ENCODE peak calls at places on chromosomes 2 and 18, in four cellular contexts. E is A549, A is HepG2, U is K562. V is an unnamed sample.
A peak's percentile ranks its signal among the peaks of the same experiment; 100 is the strongest.

GRCh38 chr2:238859636-238860347 is 11.9 kb downstream of the TWIST2 start:
- DNase-seq in E (no peak), A (no peak), U (no peak), V (no peak)

GRCh38 chr2:121038831-121039230 is 246.2 kb downstream of the TFCP2L1 start:
- DNase-seq in E (peak; percentile 21), A (no peak), U (no peak), V (no peak)

GRCh38 chr2:120589782-120590608 is 145.7 kb upstream of the GLI2 start:
- DNase-seq in E (no peak), A (peak; percentile 22), U (no peak), V (no peak)

GRCh38 chr2:239854596-239854995 is 170.5 kb downstream of the NDUFA10 start:
- DNase-seq in E (no peak), A (no peak), U (no peak), V (no peak)

GRCh38 chr2:212940816-212941215 is 210.6 kb downstream of the IKZF2 start:
- DNase-seq in E (no peak), A (no peak), U (no peak), V (no peak)

GRCh38 chr18:22667158-22667557 is 249.4 kb upstream of the CTAGE1 start:
- DNase-seq in E (no peak), A (no peak), U (peak; percentile 43), V (no peak)

GRCh38 chr2:105393373-105394055 is 5.3 kb downstream of the FHL2 start:
- DNase-seq in E (no peak), A (no peak), U (no peak), V (no peak)

GRCh38 chr2:225766431-225766830 is 366.9 kb downstream of the NYAP2 start:
- DNase-seq in E (no peak), A (no peak), U (no peak), V (peak; percentile 9)

GRCh38 chr2:134282638-134283400 is 28.9 kb downstream of the MGAT5 start:
- DNase-seq in E (no peak), A (no peak), U (no peak), V (peak; percentile 53)

GRCh38 chr18:29169599-29169998 is 992.7 kb upstream of the CDH2 start:
- DNase-seq in E (no peak), A (no peak), U (no peak), V (no peak)

GRCh38 chr18:9771261-9771976 is 63.3 kb downstream of the RAB31 start:
- DNase-seq in E (peak; percentile 38), A (peak; percentile 53), U (peak; percentile 87), V (peak; percentile 77)

GRCh38 chr2:146123714-146124113 is 1603.8 kb upstream of the ZEB2 start:
- DNase-seq in E (no peak), A (no peak), U (no peak), V (no peak)

GRCh38 chr18:28095631-28096030 is 81.3 kb downstream of the CDH2 start:
- DNase-seq in E (no peak), A (no peak), U (no peak), V (no peak)

GRCh38 chr2:69755862-69756467 is 14.0 kb downstream of the ANXA4 start:
- DNase-seq in E (peak; percentile 75), A (peak; percentile 48), U (no peak), V (peak; percentile 82)

GRCh38 chr2:10787176-10787968 is 25.2 kb downstream of the PDIA6 start:
- DNase-seq in E (no peak), A (peak; percentile 27), U (peak; percentile 39), V (peak; percentile 54)

GRCh38 chr2:8509613-8510012 is 172.2 kb upstream of the ID2 start:
- DNase-seq in E (no peak), A (no peak), U (no peak), V (no peak)

GRCh38 chr18:8322486-8322885 is 286.8 kb upstream of the RAB12 start:
- DNase-seq in E (no peak), A (no peak), U (no peak), V (no peak)

GRCh38 chr2:199798881-199799580 is 52.0 kb downstream of the FTCDNL1 start:
- DNase-seq in E (no peak), A (no peak), U (no peak), V (no peak)

GRCh38 chr2:25311866-25312575 is 29.7 kb downstream of the DNMT3A start:
- DNase-seq in E (no peak), A (no peak), U (peak; percentile 44), V (no peak)

GRCh38 chr2:197195591-197195990 is 115.0 kb downstream of the ANKRD44 start:
- DNase-seq in E (no peak), A (no peak), U (no peak), V (no peak)

GRCh38 chr2:197191177-197191947 is 119.2 kb downstream of the ANKRD44 start:
- DNase-seq in E (peak; percentile 38), A (peak; percentile 40), U (peak; percentile 26), V (peak; percentile 72)

GRCh38 chr2:197189770-197190434 is 120.7 kb downstream of the ANKRD44 start:
- DNase-seq in E (no peak), A (no peak), U (no peak), V (no peak)

GRCh38 chr2:197196737-197197136 is 113.8 kb downstream of the ANKRD44 start:
- DNase-seq in E (no peak), A (no peak), U (no peak), V (no peak)

DNA sequence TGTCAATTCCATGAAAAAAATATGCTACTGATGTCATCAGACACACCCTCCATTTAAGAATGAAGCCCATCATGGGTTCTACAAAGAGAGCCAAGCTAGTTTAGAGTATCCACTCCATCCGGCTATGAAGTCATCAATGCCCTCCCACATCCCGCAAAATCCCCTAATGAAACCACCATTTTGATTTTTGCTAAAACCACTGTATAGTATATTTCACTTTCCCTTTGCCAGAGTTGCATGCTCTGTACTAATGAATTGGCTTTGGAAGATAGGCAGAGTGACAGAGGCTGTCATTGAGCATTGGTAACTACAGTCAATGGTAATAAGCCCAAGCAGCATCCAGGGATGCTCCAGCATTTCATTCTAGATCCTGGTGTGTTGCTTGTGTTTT is 118.6 kb downstream of the ANKRD44 start:
- DNase-seq in E (no peak), A (no peak), U (no peak), V (no peak)
- H3K4me3 ChIP-seq in E (no peak overlapping the region), A (no peak overlapping the region), U (no peak overlapping the region), V (no peak overlapping the region)

DNA sequence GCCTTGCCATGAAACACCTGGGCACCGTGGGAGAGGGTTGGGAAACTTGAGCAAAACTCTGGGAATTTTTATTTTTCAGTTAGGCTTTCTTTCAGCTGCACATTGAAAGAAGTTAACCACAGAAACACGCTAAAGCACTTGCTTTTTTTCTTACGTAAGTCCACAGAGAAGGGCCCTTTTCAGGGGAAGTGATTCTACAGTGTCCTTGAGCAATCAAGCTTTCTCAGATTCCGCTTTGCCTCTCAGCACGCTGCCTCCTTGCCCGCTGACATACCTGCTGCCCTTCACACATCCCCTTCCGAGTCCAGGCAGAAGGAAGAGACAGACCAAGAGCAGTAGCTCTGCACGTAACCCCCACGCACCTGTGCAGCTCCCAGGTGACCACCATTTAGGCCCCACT is 135.5 kb upstream of the MYT1L start:
- DNase-seq in E (no peak), A (no peak), U (no peak), V (peak; percentile 48)
- TF ChIP-seq MYC in E (no peak), A (no peak), U (no peak), V (no peak)

GRCh38 chr18:5894613-5895299 is 566 bp downstream of the TMEM200C start:
- DNase-seq in E (no peak), A (no peak), U (no peak), V (no peak)

GRCh38 chr18:5892772-5893431 is 2.4 kb downstream of the TMEM200C start:
- DNase-seq in E (no peak), A (no peak), U (no peak), V (no peak)

GRCh38 chr18:5895886-5896740 is 791 bp upstream of the TMEM200C start:
- DNase-seq in E (no peak), A (no peak), U (no peak), V (no peak)

GRCh38 chr18:5895300-5895885 is at the start of gene TMEM200C:
- DNase-seq in E (no peak), A (no peak), U (no peak), V (no peak)

GRCh38 chr18:5894215-5894612 is 1.1 kb downstream of the TMEM200C start:
- DNase-seq in E (no peak), A (no peak), U (no peak), V (no peak)
- H3K4me3 ChIP-seq in E (no peak overlapping the region), A (peak overlapping the region; percentile 65), U (no peak overlapping the region), V (no peak overlapping the region)

GRCh38 chr2:153873062-153874048 is 1.6 kb downstream of the GALNT13 start:
- DNase-seq in E (no peak), A (no peak), U (no peak), V (no peak)
- TF ChIP-seq MYC in E (no peak), A (no peak), U (no peak), V (no peak)

DNA sequence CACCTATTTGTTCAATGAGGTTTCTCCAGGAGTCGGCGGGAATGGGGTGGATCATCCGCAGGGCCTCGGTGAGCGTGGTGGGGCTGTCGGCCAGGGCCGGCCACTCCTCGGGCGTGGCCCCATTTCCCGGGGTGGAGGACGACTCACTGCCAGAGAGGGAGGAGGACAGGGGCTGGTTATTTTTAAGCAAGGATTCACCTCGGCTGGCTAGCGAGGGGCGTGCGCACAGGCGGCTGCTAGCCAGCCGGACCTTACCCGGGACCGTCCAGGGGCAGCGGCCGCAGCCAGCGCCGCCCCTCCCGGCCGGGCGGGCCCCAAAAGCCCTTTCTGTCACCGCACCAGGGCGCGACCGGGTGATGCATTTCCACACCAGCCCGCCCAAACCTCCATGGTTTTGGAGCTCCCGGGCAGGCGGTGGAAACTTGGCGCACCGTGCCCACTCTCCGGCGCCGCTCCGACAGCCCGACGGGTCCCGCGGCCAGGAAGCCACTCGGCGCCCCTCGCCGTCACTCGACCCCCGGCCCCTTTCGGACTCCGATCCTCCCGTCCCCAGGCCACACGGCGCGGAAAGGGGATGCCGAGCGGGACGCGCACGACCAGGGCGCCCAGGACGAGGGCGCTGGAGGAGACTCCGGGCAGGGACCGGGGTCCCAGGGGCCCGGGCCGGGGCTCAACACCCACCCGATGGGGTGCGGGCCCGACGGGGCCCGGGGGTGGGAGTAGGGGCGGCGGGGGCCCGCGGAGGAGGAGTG is 57.2 kb downstream of the SNORC start:
- DNase-seq in E (peak; percentile 51), A (no peak), U (peak; percentile 31), V (no peak)
- H3K4me3 ChIP-seq in E (peak overlapping the region; percentile 74), A (no peak overlapping the region), U (no peak overlapping the region), V (no peak overlapping the region)

DNA sequence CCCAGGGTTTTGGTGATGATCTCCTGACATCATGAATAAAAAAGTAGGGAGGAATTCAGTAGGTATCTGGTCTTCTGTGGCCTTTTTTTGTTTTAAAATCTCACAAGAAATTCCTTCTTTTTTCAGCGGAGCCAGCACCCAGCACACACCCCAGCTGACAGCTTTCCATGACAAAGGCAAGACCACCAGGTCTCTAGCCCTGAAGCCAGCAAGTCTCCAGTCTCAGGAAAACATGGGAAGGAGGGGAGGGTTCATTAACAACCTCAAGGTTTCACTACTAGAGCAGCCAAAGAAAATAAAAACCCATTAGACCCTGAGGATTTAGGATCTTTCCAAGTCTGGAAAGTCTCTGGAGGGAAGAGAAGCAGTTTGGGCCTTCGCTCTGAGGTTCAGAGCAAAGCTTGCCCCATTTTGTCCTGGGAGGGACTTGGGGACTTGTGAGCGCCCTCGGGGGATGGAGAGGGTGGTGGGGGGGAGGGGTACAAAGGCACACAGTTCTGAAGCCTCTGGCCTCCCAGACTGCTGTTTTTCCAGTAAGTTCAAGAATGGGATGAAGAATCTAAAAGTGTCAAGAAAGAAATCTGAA is 9.0 kb downstream of the FOXI3 start:
- DNase-seq in E (no peak), A (no peak), U (no peak), V (no peak)
- TF ChIP-seq MYC in E (no peak), A (no peak), U (no peak), V (no peak)

V was measured in NB4.